ENCODE peak calls at places on chromosomes 1 and 21, in nine cellular contexts. Y, S, I, T, J, E, D, U and O are unnamed samples.

GRCh38 chr21:34513109-34513675 is 1.2 kb upstream of the KCNE1 start:
- DNase-seq in U (no peak), T (no peak), I (no peak), D (no peak), E (no peak), J (no peak), Y (no peak), S (no peak), O (no peak)

GRCh38 chr1:19675797-19676196 is 11.1 kb downstream of the HTR6 start:
- DNase-seq in T (no peak), E (no peak), S (no peak), I (no peak), U (no peak), J (no peak), D (no peak), Y (no peak), O (no peak)

GRCh38 chr1:191432817-191433216 is 725.4 kb upstream of the RGS18 start:
- DNase-seq in U (no peak), D (no peak), T (no peak), I (no peak), E (no peak), S (no peak), J (no peak), Y (no peak), O (no peak)

GRCh38 chr1:233885196-233886028 is 19.1 kb upstream of the SLC35F3 start:
- DNase-seq in S (no peak), J (no peak), Y (no peak), T (no peak), D (no peak), I (no peak), E (peak), U (no peak), O (no peak)

GRCh38 chr21:30194701-30195299 is 21.1 kb downstream of the CLDN8 start:
- DNase-seq in U (no peak), E (peak), I (no peak), J (no peak), Y (no peak), T (no peak), D (peak), S (peak), O (no peak)

GRCh38 chr1:231808990-231809389 is 182.4 kb downstream of the DISC1 start:
- DNase-seq in D (no peak), S (no peak), E (peak), Y (no peak), U (no peak), J (no peak), I (peak), T (no peak), O (no peak)

GRCh38 chr21:41369105-41369914 is 7.5 kb downstream of the MX2 start:
- DNase-seq in T (peak), D (peak), U (peak), E (no peak), I (no peak), S (no peak), Y (no peak), J (no peak), O (no peak)

GRCh38 chr1:158506369-158506987 is 34.5 kb downstream of the OR10R2 start:
- DNase-seq in I (no peak), J (no peak), T (peak), Y (peak), E (no peak), S (no peak), D (peak), U (peak), O (peak)

GRCh38 chr21:33799378-33800090 is 116.1 kb downstream of the ATP5PO start:
- DNase-seq in Y (no peak), J (no peak), I (no peak), S (no peak), T (no peak), D (no peak), U (no peak), E (no peak), O (no peak)

GRCh38 chr1:226027861-226028260 is 28.7 kb upstream of the SDE2 start:
- DNase-seq in S (no peak), I (no peak), T (no peak), D (no peak), U (no peak), E (peak), Y (no peak), J (no peak), O (no peak)

GRCh38 chr1:42456754-42457089 is 379 bp downstream of the PPCS start:
- DNase-seq in D (peak), U (peak), E (no peak), Y (peak), T (no peak), J (no peak), I (peak), S (no peak), O (no peak)

GRCh38 chr1:161139765-161140164 is 7.3 kb upstream of the DEDD start:
- DNase-seq in D (peak), I (no peak), T (peak), S (no peak), E (peak), J (no peak), U (peak), Y (no peak), O (no peak)

GRCh38 chr1:167294528-167294927 is 73.8 kb downstream of the POU2F1 start:
- DNase-seq in J (no peak), U (no peak), Y (no peak), S (no peak), E (peak), T (no peak), D (no peak), I (no peak), O (no peak)

GRCh38 chr1:181659348-181659957 is 176.1 kb downstream of the CACNA1E start:
- DNase-seq in U (no peak), J (no peak), D (no peak), T (no peak), Y (no peak), E (no peak), I (no peak), S (no peak), O (no peak)

GRCh38 chr21:46622226-46622625 is 13.2 kb upstream of the PRMT2 start:
- DNase-seq in U (no peak), S (no peak), E (peak), T (no peak), D (peak), I (peak), J (peak), Y (peak), O (no peak)

GRCh38 chr1:205294175-205294913 is 27.2 kb downstream of the NUAK2 start:
- DNase-seq in D (no peak), T (peak), Y (no peak), U (no peak), J (no peak), E (peak), S (peak), I (no peak), O (no peak)

GRCh38 chr1:81803423-81804103 is 2.8 kb downstream of the ADGRL2 start:
- DNase-seq in T (peak), Y (no peak), U (no peak), S (no peak), E (peak), J (no peak), D (peak), I (no peak), O (no peak)

GRCh38 chr1:75131593-75132420 is 2.4 kb upstream of the LHX8 start:
- DNase-seq in Y (no peak), T (no peak), D (no peak), J (no peak), S (no peak), I (no peak), U (no peak), E (no peak), O (no peak)

GRCh38 chr1:224106568-224107281 is 7.2 kb upstream of the FBXO28 start:
- DNase-seq in D (no peak), T (peak), I (no peak), E (peak), Y (no peak), J (no peak), U (peak), S (peak), O (no peak)

GRCh38 chr1:16433066-16433465 is 4.2 kb downstream of the SPATA21 start:
- DNase-seq in S (no peak), Y (no peak), E (no peak), T (no peak), D (no peak), U (no peak), J (no peak), I (no peak), O (no peak)

GRCh38 chr1:147156643-147157042 is 15.6 kb downstream of the PRKAB2 start:
- DNase-seq in U (no peak), J (no peak), S (no peak), E (no peak), Y (no peak), I (no peak), T (no peak), D (no peak), O (no peak)
- TF ChIP-seq CTCF in U (peak), J (no peak), S (no peak), E (no peak), Y (no peak), I (no peak), T (no peak), D (no peak), O (no peak)

DNA sequence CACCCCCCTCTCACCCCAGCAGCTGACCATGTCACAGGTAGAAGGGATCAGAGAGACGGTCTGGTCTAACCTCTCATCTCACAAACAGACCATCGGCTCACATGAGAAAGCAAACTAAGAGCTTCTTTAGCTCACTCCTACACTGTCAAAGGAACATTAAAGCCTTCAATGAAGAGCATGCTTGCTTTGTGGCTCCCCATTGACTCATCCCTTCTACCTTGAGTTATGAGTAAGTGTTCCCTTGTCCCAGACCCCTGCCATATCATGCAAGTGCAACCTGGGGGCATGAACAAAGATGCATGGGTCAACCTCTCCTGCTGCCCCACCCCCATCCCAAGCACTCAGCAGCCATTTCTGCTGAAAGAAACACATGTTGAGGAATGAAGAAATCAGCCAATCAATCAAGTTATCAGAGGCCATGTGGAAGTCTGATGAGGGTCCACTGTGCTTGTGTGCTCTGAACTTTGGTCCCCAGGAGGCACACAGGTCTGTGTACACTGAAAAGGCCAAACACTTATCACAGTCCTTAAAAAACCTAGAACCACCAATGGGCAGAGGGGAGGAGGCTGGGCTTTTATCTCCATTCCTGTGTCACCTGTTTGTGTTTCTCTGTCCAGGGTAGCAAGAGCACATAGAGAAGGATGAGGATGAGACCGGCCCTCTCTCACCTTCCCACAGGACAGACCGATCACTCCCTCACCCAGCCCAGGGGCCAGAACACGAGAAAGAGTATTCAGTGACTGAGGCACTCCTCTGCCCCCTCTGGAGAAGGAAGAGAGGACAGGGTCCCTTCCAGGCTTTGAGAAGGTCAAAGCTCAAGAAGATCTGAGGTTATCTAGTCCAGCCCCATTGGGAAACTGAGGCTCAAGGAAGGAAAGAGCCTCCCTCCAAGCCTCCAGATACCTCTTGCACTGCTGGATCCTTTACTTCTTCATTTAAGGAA is 9.5 kb downstream of the ETNK2 start:
- DNase-seq in J (no peak), E (no peak), T (no peak), S (no peak), Y (no peak), D (no peak), U (no peak), I (no peak), O (no peak)
- TF ChIP-seq CTCF in J (no peak), E (no peak), T (no peak), S (no peak), Y (no peak), D (no peak), U (no peak), I (no peak), O (peak)

GRCh38 chr1:156102634-156103511 is 11.6 kb upstream of the LMNA start:
- DNase-seq in U (no peak), D (no peak), S (no peak), E (peak), T (no peak), J (no peak), Y (no peak), I (no peak), O (no peak)

GRCh38 chr1:156103521-156103947 is 11.0 kb upstream of the LMNA start:
- DNase-seq in U (no peak), S (no peak), E (peak), J (peak), Y (no peak), T (no peak), I (peak), D (no peak), O (no peak)

GRCh38 chr1:156106624-156107488 is 7.7 kb upstream of the LMNA start:
- DNase-seq in D (no peak), Y (no peak), U (no peak), I (peak), T (peak), S (no peak), J (no peak), E (no peak), O (no peak)

GRCh38 chr1:156104065-156104810 is 10.3 kb upstream of the LMNA start:
- DNase-seq in D (no peak), J (peak), E (peak), S (no peak), Y (no peak), I (peak), U (no peak), T (peak), O (no peak)

DNA sequence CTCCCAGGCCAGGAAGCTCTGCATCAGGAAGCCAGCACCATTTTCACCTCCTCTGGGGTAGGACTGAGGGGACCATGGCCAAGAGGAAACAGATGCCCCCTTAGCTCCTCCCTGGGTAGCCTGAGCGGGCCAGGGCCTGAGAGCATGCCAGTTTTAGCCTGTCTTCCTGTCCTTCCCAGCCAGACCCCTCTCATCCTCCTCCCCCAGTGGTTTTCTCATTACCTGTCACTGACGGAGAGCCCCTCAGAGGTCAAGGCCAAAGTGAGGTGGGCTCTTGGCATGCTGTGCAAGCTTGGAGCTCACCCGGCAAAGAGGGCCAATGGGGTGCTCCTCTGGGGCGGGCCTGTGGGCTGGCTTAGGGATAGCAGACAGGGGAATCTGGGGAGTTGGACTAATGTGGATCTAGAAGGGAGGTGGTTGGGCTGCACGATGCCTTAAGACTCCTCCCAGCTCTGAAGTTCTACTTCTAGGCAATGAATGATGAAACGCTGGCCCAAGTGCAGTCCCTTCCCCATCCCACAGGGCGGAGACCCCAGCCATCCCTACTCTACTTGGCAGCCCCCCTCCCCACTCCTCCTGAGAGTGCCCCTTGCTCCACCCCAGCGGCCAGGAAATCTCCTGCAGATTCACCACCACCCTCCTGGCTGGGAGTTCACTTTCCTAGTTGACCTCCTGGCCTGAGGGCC is 9.5 kb upstream of the LMNA start:
- DNase-seq in D (no peak), E (no peak), I (peak), U (no peak), T (peak), S (no peak), J (no peak), Y (no peak), O (no peak)
- TF ChIP-seq CTCF in D (no peak), E (no peak), I (no peak), U (no peak), T (no peak), S (no peak), J (no peak), Y (no peak), O (no peak)

DNA sequence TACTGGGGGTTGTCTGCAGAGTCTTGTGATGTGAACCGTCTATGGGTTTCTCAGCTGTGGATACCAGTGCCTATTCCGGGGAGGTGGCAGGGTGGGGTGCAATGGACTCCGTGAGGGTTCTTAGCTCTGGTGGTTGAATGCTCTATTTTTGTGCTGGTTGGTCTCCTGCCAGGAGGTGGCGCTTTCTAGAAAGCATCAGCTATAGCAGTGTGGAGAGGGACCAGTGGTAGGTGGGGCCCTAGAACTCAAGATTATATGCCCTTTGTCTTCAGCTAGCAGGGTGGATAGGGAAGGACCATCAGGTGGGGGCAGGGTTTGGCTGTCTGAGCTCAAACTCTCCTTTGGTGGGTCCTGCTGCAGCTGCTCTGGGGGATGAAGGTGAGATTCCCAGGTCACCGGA is 127.3 kb upstream of the PLD5 start:
- DNase-seq in S (no peak), J (no peak), D (no peak), E (no peak), U (no peak), T (peak), Y (no peak), I (no peak), O (no peak)
- TF ChIP-seq CTCF in S (peak), J (peak), D (peak), E (no peak), U (no peak), T (peak), Y (no peak), I (no peak), O (peak)

DNA sequence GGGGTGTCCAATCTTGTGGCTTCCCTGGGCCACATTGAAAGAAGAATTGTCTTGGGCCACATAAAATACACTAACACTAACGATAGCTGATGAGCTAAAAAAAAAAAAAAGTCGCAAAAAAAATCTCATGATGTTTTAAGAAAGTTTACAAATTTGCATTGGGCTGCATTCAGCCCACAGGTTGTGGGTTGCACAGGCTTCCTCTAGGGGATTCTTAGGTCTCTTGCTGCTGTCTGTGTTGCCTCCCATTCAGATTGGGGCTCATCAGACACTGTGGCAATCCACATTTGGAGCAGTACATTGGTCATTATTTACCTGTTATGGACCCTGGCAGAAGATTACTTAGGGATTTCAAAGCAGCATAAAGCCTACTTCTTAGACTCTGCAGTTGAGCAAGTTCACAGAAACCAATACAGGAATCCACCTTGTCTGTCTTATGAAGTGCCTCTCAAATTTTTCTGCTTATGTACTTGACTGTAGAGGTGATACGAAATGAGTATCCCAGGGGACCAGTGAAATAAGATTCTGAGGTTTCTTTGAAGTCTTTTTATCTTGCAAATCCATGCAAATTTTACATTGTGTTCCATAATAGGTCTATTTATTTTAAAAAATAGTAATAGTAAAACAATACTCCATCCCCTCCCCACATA is 205.5 kb downstream of the RPS6KC1 start:
- DNase-seq in I (no peak), T (no peak), E (no peak), D (no peak), J (no peak), Y (no peak), S (no peak), U (peak), O (no peak)
- TF ChIP-seq CTCF in I (no peak), T (no peak), E (no peak), D (no peak), J (no peak), Y (no peak), S (no peak), U (no peak), O (no peak)

DNA sequence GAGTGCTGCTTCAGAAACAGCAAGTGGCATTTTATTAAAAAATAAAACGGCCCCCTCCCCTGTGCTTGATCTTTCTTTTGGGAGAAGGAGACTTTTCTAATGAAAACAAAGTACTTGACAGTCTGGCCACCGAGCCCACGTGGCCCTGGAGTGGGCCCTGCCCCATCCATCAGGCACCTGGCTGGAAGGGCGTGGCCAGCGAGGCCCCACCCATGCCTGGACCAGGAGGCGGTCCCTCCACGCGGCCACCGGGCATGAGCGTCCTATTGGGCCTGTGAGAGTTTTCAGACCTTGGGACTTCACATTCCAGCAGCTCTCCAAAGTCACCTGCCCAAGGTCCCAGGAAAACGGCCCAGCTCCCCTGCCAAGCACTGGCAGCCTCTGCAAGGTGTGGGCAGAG is 144.7 kb downstream of the CASZ1 start:
- DNase-seq in J (no peak), T (peak), I (no peak), S (no peak), D (no peak), U (no peak), Y (no peak), E (no peak), O (no peak)
- TF ChIP-seq CTCF in J (no peak), T (no peak), I (no peak), S (no peak), D (no peak), U (no peak), Y (no peak), E (no peak), O (no peak)

DNA sequence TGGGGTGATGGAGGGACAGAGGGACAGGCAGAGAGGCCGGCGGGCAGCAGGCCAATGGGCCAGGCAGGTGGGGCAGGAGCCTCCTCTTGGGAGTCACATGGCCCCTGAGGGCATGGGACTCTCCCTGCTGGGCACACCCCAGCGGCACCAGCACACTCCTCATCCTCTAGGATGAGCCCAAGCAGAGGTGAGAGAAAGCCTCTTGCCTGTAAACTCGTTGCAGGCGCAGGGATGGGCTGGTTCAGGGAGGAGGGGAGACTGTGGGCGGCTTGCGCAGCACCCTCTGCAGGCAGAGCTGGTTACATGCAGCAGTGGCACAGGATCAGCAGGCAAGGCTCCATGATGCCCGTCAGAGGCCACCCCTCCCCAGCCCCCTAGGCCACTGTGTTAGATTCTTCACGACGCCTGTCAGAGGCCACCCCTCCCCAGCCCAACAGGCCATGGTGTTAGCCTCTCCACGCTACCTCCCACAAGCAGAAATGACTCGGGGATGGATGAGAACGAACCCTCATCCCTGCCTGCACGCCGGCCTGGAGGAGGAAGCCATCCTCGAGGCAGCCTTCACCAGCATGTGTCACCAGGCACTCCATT is 209.7 kb upstream of the VAMP3 start:
- DNase-seq in T (peak), E (no peak), D (peak), J (no peak), U (peak), S (no peak), Y (no peak), I (no peak), O (no peak)
- TF ChIP-seq CTCF in T (peak), E (peak), D (peak), J (peak), U (peak), S (peak), Y (no peak), I (no peak), O (peak)